ENCODE peak calls at places on chromosomes 3 and 15, in four cellular contexts. One of them, this sample, is unnamed. For H3K27me3, the result is how much of the 10 kb centered on the place peaks cover.

GRCh38 chr15:60966746-60967145 is 262.4 kb downstream of the RORA start:
- DNase-seq in AG04450: no peak
- DNase-seq in ovary: no peak
- DNase-seq in thoracic aorta: no peak
- DNase-seq in this sample: no peak

GRCh38 chr3:36840453-36840921 is 76.1 kb upstream of the DCLK3 start:
- DNase-seq in AG04450: no peak
- DNase-seq in ovary: no peak
- DNase-seq in thoracic aorta: no peak
- DNase-seq in this sample: peak

GRCh38 chr15:63088532-63089245 is 33.0 kb upstream of the LACTB start:
- DNase-seq in AG04450: no peak
- DNase-seq in ovary: no peak
- DNase-seq in thoracic aorta: no peak
- DNase-seq in this sample: no peak

GRCh38 chr15:98442379-98442833 is 205.9 kb upstream of the IGF1R start:
- DNase-seq in AG04450: peak
- DNase-seq in ovary: peak
- DNase-seq in thoracic aorta: no peak
- DNase-seq in this sample: no peak

GRCh38 chr15:70596354-70597055 is 166.9 kb downstream of the UACA start:
- DNase-seq in AG04450: peak
- DNase-seq in ovary: no peak
- DNase-seq in thoracic aorta: no peak
- DNase-seq in this sample: no peak

GRCh38 chr15:51095681-51096331 is 1.1 kb upstream of the TNFAIP8L3 start:
- DNase-seq in AG04450: no peak
- DNase-seq in ovary: no peak
- DNase-seq in thoracic aorta: no peak
- DNase-seq in this sample: no peak

GRCh38 chr15:61768131-61768530 is 292.1 kb downstream of the VPS13C start:
- DNase-seq in AG04450: no peak
- DNase-seq in ovary: no peak
- DNase-seq in thoracic aorta: no peak
- DNase-seq in this sample: no peak

GRCh38 chr3:187183210-187183862 is 13.9 kb upstream of the RTP1 start:
- DNase-seq in AG04450: no peak
- DNase-seq in ovary: no peak
- DNase-seq in thoracic aorta: no peak
- DNase-seq in this sample: no peak

GRCh38 chr15:78418239-78418638 is 19.8 kb upstream of the IREB2 start:
- DNase-seq in AG04450: no peak
- DNase-seq in ovary: no peak
- DNase-seq in thoracic aorta: no peak
- DNase-seq in this sample: no peak

GRCh38 chr3:142279965-142280590 is 54.7 kb upstream of the GK5 start:
- DNase-seq in AG04450: no peak
- DNase-seq in ovary: peak
- DNase-seq in thoracic aorta: no peak
- DNase-seq in this sample: no peak

GRCh38 chr15:35746121-35746520 is 200.2 kb upstream of the DPH6 start:
- DNase-seq in AG04450: no peak
- DNase-seq in ovary: no peak
- DNase-seq in thoracic aorta: no peak
- DNase-seq in this sample: no peak

GRCh38 chr3:73924063-73924462 is 299.3 kb upstream of the PDZRN3 start:
- DNase-seq in AG04450: no peak
- DNase-seq in ovary: no peak
- DNase-seq in thoracic aorta: no peak
- DNase-seq in this sample: no peak

GRCh38 chr15:65400760-65401606 is 21.8 kb downstream of the IGDCC4 start:
- DNase-seq in AG04450: no peak
- DNase-seq in ovary: peak
- DNase-seq in thoracic aorta: no peak
- DNase-seq in this sample: peak

GRCh38 chr15:51924146-51925068 is 47.2 kb downstream of the LEO1 start:
- DNase-seq in AG04450: no peak
- DNase-seq in ovary: no peak
- DNase-seq in thoracic aorta: no peak
- DNase-seq in this sample: no peak

GRCh38 chr3:42036483-42036823 is 54.7 kb upstream of the TRAK1 start:
- DNase-seq in AG04450: peak
- DNase-seq in ovary: no peak
- DNase-seq in thoracic aorta: no peak
- DNase-seq in this sample: no peak

GRCh38 chr3:49343163-49343562 is 3.3 kb upstream of the USP4 start:
- DNase-seq in AG04450: no peak
- DNase-seq in ovary: no peak
- DNase-seq in thoracic aorta: no peak
- DNase-seq in this sample: no peak

GRCh38 chr3:12193485-12194165 is 34.9 kb upstream of the TIMP4 start:
- DNase-seq in AG04450: peak
- DNase-seq in ovary: no peak
- DNase-seq in thoracic aorta: no peak
- DNase-seq in this sample: no peak

GRCh38 chr15:54803139-54803808 is 393.5 kb downstream of the RSL24D1 start:
- DNase-seq in AG04450: no peak
- DNase-seq in ovary: no peak
- DNase-seq in thoracic aorta: no peak
- DNase-seq in this sample: no peak

GRCh38 chr15:50552238-50552637 is 5.8 kb upstream of the USP50 start:
- DNase-seq in AG04450: no peak
- DNase-seq in ovary: no peak
- DNase-seq in thoracic aorta: no peak
- DNase-seq in this sample: no peak

GRCh38 chr3:185207931-185208746 is 45.7 kb downstream of the EHHADH start:
- DNase-seq in AG04450: no peak
- DNase-seq in ovary: no peak
- DNase-seq in thoracic aorta: no peak
- DNase-seq in this sample: no peak

GRCh38 chr3:73228425-73228824 is 167.0 kb downstream of the EBLN2 start:
- DNase-seq in AG04450: no peak
- DNase-seq in ovary: no peak
- DNase-seq in thoracic aorta: no peak
- DNase-seq in this sample: no peak

GRCh38 chr3:46629571-46630517 is 17.5 kb downstream of the FAM240A start:
- DNase-seq in AG04450: peak
- DNase-seq in ovary: peak
- DNase-seq in thoracic aorta: no peak
- DNase-seq in this sample: peak

DNA sequence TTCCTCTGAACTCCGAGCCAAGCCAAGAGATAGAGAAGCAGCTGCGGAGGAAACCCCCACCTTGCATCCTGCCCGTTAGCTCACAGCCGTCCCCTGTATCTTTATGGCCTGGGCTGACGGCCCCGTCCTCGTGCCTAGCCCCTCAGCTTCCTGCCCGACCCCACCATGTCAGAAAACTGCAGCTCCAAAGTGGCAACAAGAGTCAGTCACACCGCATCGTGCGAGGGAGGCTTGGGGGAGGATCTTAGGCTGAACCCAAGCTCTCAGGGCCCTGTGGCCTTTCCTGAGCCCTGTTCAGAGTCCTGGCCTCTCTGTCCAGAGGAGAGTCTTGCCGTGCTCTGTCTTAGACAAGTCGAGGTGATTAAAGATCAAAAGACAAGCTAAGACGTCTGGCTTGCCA is 89.5 kb upstream of the WNT5A start:
- DNase-seq in AG04450: no peak
- DNase-seq in ovary: no peak
- DNase-seq in thoracic aorta: no peak
- DNase-seq in this sample: no peak
- H3K27me3 ChIP-seq in AG04450: under half
- H3K27me3 ChIP-seq in ovary: under half
- H3K27me3 ChIP-seq in thoracic aorta: under half
- H3K27me3 ChIP-seq in this sample: under half

DNA sequence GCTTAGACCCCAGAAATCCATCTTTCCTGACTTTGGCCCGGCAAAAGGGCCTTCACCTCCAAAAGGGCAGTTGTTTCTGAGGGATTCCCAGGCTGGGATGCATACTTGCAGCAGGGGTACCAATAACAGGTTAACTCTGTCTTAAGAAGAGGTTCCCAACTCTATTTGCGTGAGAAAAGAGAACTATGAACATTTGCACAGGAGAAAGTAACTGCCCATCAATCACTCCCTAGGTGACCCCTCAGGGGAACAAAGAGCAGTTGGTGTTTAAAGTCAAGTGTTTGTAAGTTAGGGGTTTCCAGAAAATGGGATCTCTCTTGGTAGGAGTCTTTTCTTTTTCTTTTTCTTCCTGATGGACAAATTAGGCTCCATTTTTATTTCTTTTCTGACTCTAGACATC is 97.3 kb downstream of the EPHB1 start:
- DNase-seq in AG04450: no peak
- DNase-seq in ovary: no peak
- DNase-seq in thoracic aorta: no peak
- DNase-seq in this sample: no peak
- H3K27me3 ChIP-seq in AG04450: under half
- H3K27me3 ChIP-seq in ovary: under half
- H3K27me3 ChIP-seq in thoracic aorta: under half
- H3K27me3 ChIP-seq in this sample: under half

GRCh38 chr15:29139072-29139471 is 130.6 kb downstream of the NSMCE3 start:
- DNase-seq in AG04450: no peak
- DNase-seq in ovary: no peak
- DNase-seq in thoracic aorta: no peak
- DNase-seq in this sample: peak
- H3K27me3 ChIP-seq in AG04450: under half
- H3K27me3 ChIP-seq in ovary: under half
- H3K27me3 ChIP-seq in thoracic aorta: under half
- H3K27me3 ChIP-seq in this sample: under half

DNA sequence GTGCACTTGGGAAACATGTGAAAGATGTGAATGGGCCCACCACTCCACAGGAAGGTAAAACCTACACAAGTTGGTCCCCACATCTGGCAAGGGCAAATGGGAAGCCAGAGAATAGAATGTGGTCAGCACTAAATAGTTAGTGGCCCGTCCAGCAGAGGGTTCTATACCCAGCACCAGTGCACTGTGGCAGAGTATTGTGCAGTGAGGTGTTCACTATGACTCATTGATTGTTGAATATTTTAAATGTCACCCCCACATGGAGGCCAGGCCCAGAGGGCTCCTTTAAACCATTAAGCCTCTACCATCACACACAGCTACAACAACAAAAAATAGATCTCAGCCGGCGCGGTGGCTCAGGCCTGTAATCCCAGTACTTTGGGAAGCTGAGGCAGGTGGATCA is 11.7 kb downstream of the FRMD5 start:
- DNase-seq in AG04450: no peak
- DNase-seq in ovary: no peak
- DNase-seq in thoracic aorta: no peak
- DNase-seq in this sample: no peak
- H3K27me3 ChIP-seq in AG04450: under half
- H3K27me3 ChIP-seq in ovary: under half
- H3K27me3 ChIP-seq in thoracic aorta: under half
- H3K27me3 ChIP-seq in this sample: under half

GRCh38 chr15:89695198-89695597 is 4.6 kb downstream of the WDR93 start:
- DNase-seq in AG04450: no peak
- DNase-seq in ovary: no peak
- DNase-seq in thoracic aorta: no peak
- DNase-seq in this sample: no peak
- H3K27me3 ChIP-seq in AG04450: under half
- H3K27me3 ChIP-seq in ovary: under half
- H3K27me3 ChIP-seq in thoracic aorta: under half
- H3K27me3 ChIP-seq in this sample: under half

GRCh38 chr15:41499109-41499851 is 5.6 kb downstream of the ITPKA start:
- DNase-seq in AG04450: no peak
- DNase-seq in ovary: no peak
- DNase-seq in thoracic aorta: no peak
- DNase-seq in this sample: no peak
- H3K27me3 ChIP-seq in AG04450: under half
- H3K27me3 ChIP-seq in ovary: under half
- H3K27me3 ChIP-seq in thoracic aorta: under half
- H3K27me3 ChIP-seq in this sample: half or more

GRCh38 chr15:76343313-76343996 is 6.9 kb downstream of the ISL2 start:
- DNase-seq in AG04450: no peak
- DNase-seq in ovary: no peak
- DNase-seq in thoracic aorta: no peak
- DNase-seq in this sample: no peak
- H3K27me3 ChIP-seq in AG04450: half or more
- H3K27me3 ChIP-seq in ovary: under half
- H3K27me3 ChIP-seq in thoracic aorta: half or more
- H3K27me3 ChIP-seq in this sample: under half

DNA sequence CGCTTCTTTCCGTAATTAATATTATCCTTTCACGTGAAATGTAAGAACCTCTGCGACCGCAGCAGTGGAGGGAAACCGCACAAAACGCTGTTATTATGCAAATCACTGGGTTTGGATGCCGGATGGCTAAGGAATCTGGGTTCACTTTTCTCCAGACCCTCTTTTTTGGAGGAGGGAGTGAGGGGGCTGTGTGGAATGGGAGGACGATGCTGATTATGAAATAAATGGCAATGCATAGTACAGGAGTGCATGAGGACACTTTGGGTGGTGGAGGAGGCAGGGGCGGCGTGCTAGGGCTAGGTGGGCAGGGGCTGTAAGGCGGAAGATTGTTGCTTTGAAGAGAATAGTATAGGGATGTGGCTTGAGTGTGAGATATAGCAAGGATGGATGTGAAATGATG is 1.8 kb downstream of the CADM2 start:
- DNase-seq in AG04450: no peak
- DNase-seq in ovary: no peak
- DNase-seq in thoracic aorta: no peak
- DNase-seq in this sample: no peak
- H3K27me3 ChIP-seq in AG04450: under half
- H3K27me3 ChIP-seq in ovary: under half
- H3K27me3 ChIP-seq in thoracic aorta: under half
- H3K27me3 ChIP-seq in this sample: under half

DNA sequence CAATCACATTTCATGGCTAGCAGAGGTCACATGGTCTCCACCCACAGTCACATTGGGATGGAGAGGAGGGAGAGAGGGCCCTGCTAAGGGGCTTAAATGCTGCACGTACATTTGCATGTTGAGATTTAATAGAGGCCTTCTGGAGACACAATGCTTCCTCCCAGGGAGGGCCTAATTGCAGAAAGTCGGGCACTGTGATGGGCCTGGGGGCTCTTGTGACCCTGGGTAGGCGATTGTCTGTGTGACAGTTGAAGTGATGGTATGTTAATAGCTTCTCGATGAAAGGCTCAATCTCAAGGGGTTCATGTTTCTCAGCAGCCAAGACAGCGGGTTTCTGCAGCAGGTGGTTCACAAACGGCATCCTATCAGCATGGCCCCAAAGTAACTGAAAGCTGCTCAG is 74.1 kb downstream of the RPLP1 start:
- DNase-seq in AG04450: no peak
- DNase-seq in ovary: no peak
- DNase-seq in thoracic aorta: no peak
- DNase-seq in this sample: no peak
- H3K27me3 ChIP-seq in AG04450: under half
- H3K27me3 ChIP-seq in ovary: under half
- H3K27me3 ChIP-seq in thoracic aorta: under half
- H3K27me3 ChIP-seq in this sample: under half